ENCODE peak calls at places on chromosomes 13 and 19, in four cellular contexts. B is neural progenitor cell, W is HCT116, D is fibroblast of lung. I is an unnamed sample.

GRCh38 chr19:19746286-19747213 is 13.6 kb upstream of the ZNF14 start:
- DNase-seq in B (no peak), D (no peak), W (no peak), I (no peak)

GRCh38 chr19:17721821-17722220 is 2.5 kb downstream of the MAP1S start:
- DNase-seq in D (no peak), B (no peak), W (no peak), I (peak)

GRCh38 chr13:39254606-39255005 is 216.3 kb downstream of the NHLRC3 start:
- DNase-seq in D (no peak), W (no peak), B (no peak), I (no peak)

GRCh38 chr19:42199440-42200115 is 17.9 kb downstream of the DEDD2 start:
- DNase-seq in D (no peak), B (no peak), W (no peak), I (no peak)

GRCh38 chr19:40613669-40614594 is 12.8 kb downstream of the LTBP4 start:
- DNase-seq in B (peak), W (peak), D (peak), I (no peak)

GRCh38 chr19:53132231-53132991 is at the start of gene ZNF415:
- DNase-seq in B (peak), D (peak), W (no peak), I (peak)

GRCh38 chr13:50386527-50387123 is 371.4 kb downstream of the KCNRG start:
- DNase-seq in W (no peak), B (peak), D (peak), I (peak)

GRCh38 chr19:52398091-52398461 is 427 bp downstream of the ZNF528 start:
- DNase-seq in W (no peak), D (no peak), B (peak), I (no peak)

GRCh38 chr13:61727714-61728275 is 312.1 kb upstream of the PCDH20 start:
- DNase-seq in W (no peak), B (no peak), D (no peak), I (peak)

GRCh38 chr13:113761136-113761535 is 2.1 kb downstream of the TMEM255B start:
- DNase-seq in D (no peak), W (no peak), B (no peak), I (no peak)

GRCh38 chr13:113762075-113762474 is 3.0 kb downstream of the TMEM255B start:
- DNase-seq in W (no peak), B (no peak), D (no peak), I (no peak)

GRCh38 chr13:113756441-113757097 is 2.5 kb upstream of the TMEM255B start:
- DNase-seq in D (no peak), W (no peak), B (no peak), I (peak)

GRCh38 chr13:113759525-113760137 is 605 bp downstream of the TMEM255B start:
- DNase-seq in D (peak), B (peak), W (no peak), I (peak)

DNA sequence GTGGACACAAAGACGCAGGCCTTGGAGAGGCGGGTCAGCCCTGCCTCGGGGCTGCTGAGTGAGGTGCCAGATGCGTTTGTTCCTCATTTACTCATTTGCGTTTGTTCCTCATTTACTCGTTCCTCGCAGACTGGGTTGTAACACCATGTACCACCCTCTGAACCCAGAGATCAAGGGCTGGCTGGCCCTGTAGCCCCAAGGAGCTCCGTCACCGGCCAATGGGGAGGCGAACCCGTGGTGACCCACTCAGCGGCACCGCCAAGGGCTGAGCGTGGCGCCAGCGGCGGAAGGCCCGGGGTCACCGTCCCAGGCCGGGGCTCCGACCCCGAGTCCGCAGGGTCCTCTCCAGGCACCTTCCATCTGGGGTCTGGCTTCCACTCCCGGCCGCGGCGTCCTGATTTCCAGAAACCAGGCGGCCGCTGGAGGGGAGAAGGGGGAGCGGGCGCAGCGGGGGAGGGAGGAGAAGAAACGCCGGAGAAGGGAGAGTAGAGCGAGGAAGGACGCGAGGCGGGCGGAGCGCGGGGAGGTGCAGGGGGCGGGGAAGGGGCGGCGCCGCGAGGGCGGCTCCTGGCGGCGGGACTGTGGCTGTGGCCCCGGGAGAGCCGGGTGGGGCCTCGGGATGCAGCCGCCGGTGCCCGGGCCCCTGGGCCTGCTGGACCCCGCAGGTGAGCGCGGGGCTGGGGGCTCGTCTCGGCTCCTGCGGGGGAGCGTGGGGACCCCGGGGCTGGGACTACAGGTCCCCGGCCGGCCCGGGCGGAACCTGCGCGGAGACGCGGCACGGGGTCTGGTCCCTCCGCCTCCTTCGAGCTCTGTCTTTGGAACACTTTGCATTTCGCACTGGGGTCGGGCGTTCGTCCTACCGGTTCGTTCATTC is at the start of gene TMEM255B:
- DNase-seq in B (peak), W (peak), D (peak), I (peak)
- TF ChIP-seq CTCF in B (peak), W (peak), D (no peak), I (no peak)

GRCh38 chr13:30438286-30438685 is 16.0 kb downstream of the UBE2L5 start:
- DNase-seq in W (no peak), D (no peak), B (no peak), I (no peak)
- H2AFZ ChIP-seq in W (no peak), D (no peak), B (no peak), I (no peak)

GRCh38 chr19:406999-407491 is 1.9 kb downstream of the C2CD4C start:
- DNase-seq in W (no peak), D (no peak), B (no peak), I (no peak)

GRCh38 chr19:409006-409514 is at the start of gene C2CD4C:
- DNase-seq in B (peak), W (no peak), D (no peak), I (no peak)

GRCh38 chr19:407501-408440 is 1.2 kb downstream of the C2CD4C start:
- DNase-seq in W (no peak), D (no peak), B (no peak), I (no peak)

GRCh38 chr19:409515-410242 is 732 bp upstream of the C2CD4C start:
- DNase-seq in W (no peak), D (no peak), B (no peak), I (no peak)

GRCh38 chr19:408441-409005 is 424 bp downstream of the C2CD4C start:
- DNase-seq in B (no peak), W (no peak), D (no peak), I (no peak)
- TF ChIP-seq EZH2 in B (no peak), W (no peak), D (no peak), I (no peak)

GRCh38 chr13:114017966-114018365 is 44.1 kb upstream of the C13orf46 start:
- DNase-seq in B (no peak), D (no peak), W (no peak), I (no peak)

GRCh38 chr13:114017028-114017630 is 43.3 kb upstream of the C13orf46 start:
- DNase-seq in B (peak), W (no peak), D (peak), I (peak)

GRCh38 chr13:114018461-114019055 is 44.7 kb upstream of the C13orf46 start:
- DNase-seq in W (no peak), D (no peak), B (no peak), I (no peak)

GRCh38 chr13:114020750-114021463 is 47.0 kb upstream of the C13orf46 start:
- DNase-seq in B (no peak), D (no peak), W (no peak), I (no peak)

GRCh38 chr13:114019367-114019766 is 45.5 kb upstream of the C13orf46 start:
- DNase-seq in W (peak), D (no peak), B (peak), I (no peak)
- TF ChIP-seq CTCF in W (no peak), D (no peak), B (no peak), I (no peak)

GRCh38 chr13:27139565-27139964 is 32.0 kb downstream of the USP12 start:
- DNase-seq in B (no peak), W (no peak), D (no peak), I (no peak)
- H2AFZ ChIP-seq in B (no peak), W (no peak), D (no peak), I (no peak)

GRCh38 chr19:45973564-45974338 is at the start of gene NOVA2:
- DNase-seq in D (peak), B (peak), W (peak), I (peak)
- TF ChIP-seq EZH2 in D (no peak), B (no peak), W (no peak), I (no peak)

DNA sequence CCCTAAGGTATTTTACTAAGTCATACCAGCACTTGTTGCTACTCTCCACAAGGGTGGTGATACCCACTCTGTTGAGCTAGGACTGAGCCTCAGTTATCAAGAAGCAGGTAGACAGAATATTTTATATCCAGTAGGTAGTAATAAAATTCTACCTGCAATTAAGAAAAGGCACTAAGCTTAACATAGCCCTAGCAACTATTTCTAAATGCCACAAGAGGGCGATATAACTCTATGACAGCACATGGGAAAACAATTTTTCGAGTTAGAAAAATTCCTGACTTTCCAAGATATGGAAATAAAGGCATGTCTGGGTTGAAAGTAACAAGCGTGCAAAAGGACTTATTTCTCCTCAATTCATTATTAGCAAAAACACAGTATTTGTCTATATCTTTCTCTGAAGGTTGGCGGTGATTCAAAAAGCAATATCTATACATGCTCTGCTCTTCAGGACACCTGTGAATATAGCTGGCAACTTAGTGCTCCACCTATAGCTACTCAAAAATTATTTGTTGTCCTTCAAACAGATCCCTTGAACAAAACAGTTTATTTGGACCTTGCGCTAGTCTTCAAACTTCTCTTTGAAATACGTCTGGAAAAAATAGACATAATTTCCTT is 14.7 kb downstream of the CCDC169 start:
- DNase-seq in B (peak), D (peak), W (peak), I (peak)
- TF ChIP-seq CTCF in B (peak), D (peak), W (peak), I (peak)

GRCh38 chr13:75763511-75763910 is 127.4 kb downstream of the LMO7 start:
- DNase-seq in B (no peak), W (no peak), D (no peak), I (no peak)

GRCh38 chr13:75761373-75761772 is 125.2 kb downstream of the LMO7 start:
- DNase-seq in W (no peak), B (no peak), D (peak), I (no peak)

GRCh38 chr13:75762967-75763366 is 126.8 kb downstream of the LMO7 start:
- DNase-seq in W (no peak), B (no peak), D (no peak), I (no peak)

GRCh38 chr13:75760182-75760981 is 124.3 kb downstream of the LMO7 start:
- DNase-seq in D (peak), W (peak), B (no peak), I (peak)

DNA sequence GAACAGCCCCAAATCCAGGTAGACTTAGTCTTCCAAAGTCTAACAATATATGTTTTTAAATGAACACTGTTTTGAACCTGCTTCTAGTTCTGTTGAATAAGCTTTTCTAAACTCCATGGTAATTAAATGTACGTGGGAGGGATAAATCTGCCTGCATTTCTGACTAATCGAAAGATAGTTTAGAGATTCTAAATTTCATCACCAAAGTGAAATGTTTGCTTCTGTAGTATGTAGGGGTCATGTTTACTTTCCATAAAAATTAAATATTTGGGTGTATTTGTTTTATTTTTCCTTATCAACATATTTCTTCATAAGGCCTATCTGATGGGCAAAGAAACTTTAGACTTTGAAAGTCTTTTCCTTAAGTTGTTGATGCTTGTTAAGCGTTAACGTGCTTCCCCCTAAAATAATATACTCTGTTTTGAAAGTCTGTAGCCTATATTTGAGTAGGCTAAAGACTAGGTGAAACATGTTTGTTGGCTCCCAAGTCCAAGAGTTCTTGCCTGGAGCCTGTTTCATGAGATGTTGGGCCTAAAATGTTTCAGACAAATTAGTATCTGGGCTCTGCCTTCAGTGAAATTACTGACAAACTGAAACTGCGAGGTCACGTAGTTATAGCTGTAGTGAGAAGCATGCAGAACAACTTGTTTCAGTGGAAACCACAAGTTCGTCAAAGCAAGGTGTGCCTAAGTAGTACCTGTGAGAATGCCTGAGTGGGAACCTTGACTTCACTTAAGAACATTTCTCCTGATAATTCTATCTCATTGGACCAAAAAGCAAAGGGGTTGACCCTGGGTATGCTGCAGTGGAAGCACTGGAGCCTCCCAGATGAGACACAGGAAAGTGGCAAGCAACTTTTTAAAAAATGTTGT is 126.2 kb downstream of the LMO7 start:
- DNase-seq in D (peak), B (no peak), W (no peak), I (peak)
- H2AFZ ChIP-seq in D (no peak), B (no peak), W (no peak), I (no peak)

DNA sequence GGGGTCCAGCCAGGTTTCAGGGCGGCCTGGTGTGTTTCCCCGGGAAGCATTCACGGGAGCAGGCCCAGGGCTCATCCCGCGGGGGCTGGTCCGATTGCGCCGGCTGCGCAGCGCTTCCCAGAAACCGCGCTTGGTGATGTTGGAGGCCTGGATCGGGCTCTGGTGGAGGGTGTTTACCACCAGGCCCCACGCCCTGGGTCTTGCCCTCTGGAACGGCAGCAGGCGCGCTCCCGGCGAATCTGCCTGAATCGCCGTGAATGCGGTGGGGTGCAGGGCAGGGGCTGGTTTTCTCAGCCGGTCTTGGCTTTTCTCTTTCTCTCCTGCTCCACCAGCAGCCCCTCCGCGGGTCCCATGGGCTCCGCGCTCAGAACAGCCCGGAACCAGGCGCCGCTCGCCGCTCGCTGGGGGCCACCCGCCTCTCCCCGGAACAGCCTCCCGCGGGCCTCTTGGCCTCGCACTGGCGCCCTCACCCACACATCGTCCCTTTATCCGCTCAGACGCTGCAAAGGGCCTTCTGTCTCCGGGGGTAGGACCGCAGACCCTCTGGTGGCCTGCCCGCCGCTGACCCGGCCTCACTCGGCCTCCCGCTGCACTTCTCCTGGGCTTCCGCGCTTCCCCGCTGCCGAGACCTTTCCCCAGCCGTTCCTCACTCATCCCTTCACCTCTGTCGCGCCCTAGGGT is 69.4 kb upstream of the GJB6 start:
- DNase-seq in D (peak), B (peak), W (no peak), I (no peak)
- TF ChIP-seq EZH2 in D (no peak), B (no peak), W (no peak), I (no peak)

DNA sequence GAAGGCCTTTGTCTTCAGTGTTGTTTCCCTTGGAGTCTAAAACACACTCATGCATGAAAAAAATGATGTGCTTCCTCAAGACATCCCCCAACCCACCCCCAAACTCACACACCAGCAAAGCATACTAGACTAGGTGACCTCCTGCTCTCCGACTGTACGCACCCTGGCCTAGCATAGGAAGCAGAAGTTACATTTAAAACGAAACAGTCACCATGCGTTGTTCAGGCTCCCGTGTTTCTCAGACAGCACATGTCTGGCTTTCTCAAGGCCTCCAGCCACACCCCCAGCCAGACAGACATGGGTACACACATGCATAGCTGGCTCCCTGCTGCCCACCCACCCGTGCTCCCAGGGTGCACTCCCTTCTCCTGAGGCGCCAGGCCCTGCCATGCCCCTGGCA is 28.7 kb upstream of the C1QTNF9 start:
- DNase-seq in W (no peak), B (no peak), D (no peak), I (no peak)
- TF ChIP-seq CTCF in W (no peak), B (no peak), D (no peak), I (no peak)

I was measured in PC-3.